ENCODE peak calls at places on chromosome 14, in six cellular contexts. B is A549; M is HFF-Myc; J is posterior vena cava; Y is stimulated activated CD8-positive, alpha-beta memory T cell treated with anti-CD3 and anti-CD28 coated beads, Interleukin-4, amount 100 ng/mL, for 1 hour; E is tibial artery. S is an unnamed sample.

GRCh38 chr14:40232302-40232701 is 800.1 kb upstream of the FBXO33 start:
- DNase-seq in Y (no peak), J (no peak), B (no peak), E (no peak), M (no peak), S (no peak)

GRCh38 chr14:54893151-54893760 is 9.4 kb downstream of the GCH1 start:
- DNase-seq in B (peak), E (no peak), J (no peak), M (peak), Y (no peak), S (no peak)

GRCh38 chr14:56057071-56057865 is 60.9 kb upstream of the PELI2 start:
- DNase-seq in J (no peak), B (no peak), E (no peak), Y (no peak), M (no peak), S (no peak)

GRCh38 chr14:52259452-52259851 is 8.0 kb upstream of the PTGDR start:
- DNase-seq in Y (no peak), M (no peak), B (no peak), J (no peak), E (no peak), S (no peak)

GRCh38 chr14:91232052-91232451 is 12.5 kb downstream of the GPR68 start:
- DNase-seq in M (no peak), Y (no peak), J (no peak), B (no peak), E (no peak), S (no peak)

GRCh38 chr14:84234281-84234680 is 1295.7 kb upstream of the FLRT2 start:
- DNase-seq in J (no peak), Y (no peak), E (no peak), B (no peak), M (no peak), S (no peak)

GRCh38 chr14:69199786-69200185 is 8.5 kb downstream of the EXD2 start:
- DNase-seq in Y (no peak), E (no peak), J (no peak), M (no peak), B (no peak), S (no peak)

GRCh38 chr14:74409441-74409840 is 16.6 kb downstream of the SYNDIG1L start:
- DNase-seq in B (no peak), Y (no peak), J (no peak), M (no peak), E (peak), S (no peak)

GRCh38 chr14:64812412-64812811 is 67.3 kb downstream of the SPTB start:
- DNase-seq in B (no peak), M (no peak), E (no peak), Y (no peak), J (no peak), S (peak)

GRCh38 chr14:96256420-96256819 is 410 bp downstream of the BDKRB1 start:
- DNase-seq in J (no peak), B (no peak), Y (no peak), E (no peak), M (no peak), S (no peak)

GRCh38 chr14:61296707-61297502 is 15.8 kb upstream of the TMEM30B start:
- DNase-seq in M (no peak), Y (no peak), J (no peak), E (no peak), B (peak), S (no peak)

GRCh38 chr14:24339284-24340151 is at the start of gene RIPK3:
- DNase-seq in E (no peak), M (no peak), J (peak), Y (no peak), B (no peak), S (peak)

GRCh38 chr14:68040633-68041369 is 221.2 kb downstream of the RAD51B start:
- DNase-seq in J (no peak), B (no peak), E (no peak), M (no peak), Y (no peak), S (no peak)

GRCh38 chr14:91369628-91370445 is 47.8 kb downstream of the CCDC88C start:
- DNase-seq in Y (no peak), B (no peak), J (no peak), E (no peak), M (no peak), S (no peak)

GRCh38 chr14:68589447-68590232 is 203.2 kb downstream of the ZFP36L1 start:
- DNase-seq in M (peak), J (no peak), Y (no peak), E (peak), B (no peak), S (no peak)

GRCh38 chr14:72653026-72653425 is 240.9 kb downstream of the DPF3 start:
- DNase-seq in M (no peak), J (no peak), B (no peak), Y (no peak), E (no peak), S (no peak)

GRCh38 chr14:54275997-54276396 is 120.8 kb upstream of the CDKN3 start:
- DNase-seq in E (no peak), B (no peak), J (no peak), Y (no peak), M (no peak), S (no peak)

GRCh38 chr14:24115451-24116110 is 832 bp upstream of the NRL start:
- DNase-seq in E (no peak), B (no peak), Y (no peak), M (no peak), J (no peak), S (no peak)

S was measured in lower lobe of right lung.